ENCODE peak calls at places on chromosomes 2 and 18, in four cellular contexts. F is A549, M is K562, D is adrenal gland. B is an unnamed sample.

GRCh38 chr18:33802955-33803354 is 224.9 kb downstream of the ASXL3 start:
- DNase-seq in F (no peak), M (no peak), D (no peak), B (no peak)

GRCh38 chr18:58455318-58455950 is 173.5 kb downstream of the ALPK2 start:
- DNase-seq in F (no peak), M (no peak), D (no peak), B (no peak)

GRCh38 chr18:80023173-80023572 is 11.1 kb upstream of the RBFA start:
- DNase-seq in F (no peak), M (no peak), D (no peak), B (peak; percentile 74)

GRCh38 chr2:44705356-44705755 is 236.1 kb upstream of the SIX3 start:
- DNase-seq in F (no peak), M (no peak), D (no peak), B (no peak)

GRCh38 chr18:63263444-63263843 is 56.1 kb downstream of the BCL2 start:
- DNase-seq in F (no peak), M (no peak), D (no peak), B (no peak)

GRCh38 chr18:56382541-56382940 is 255.9 kb downstream of the TXNL1 start:
- DNase-seq in F (no peak), M (no peak), D (no peak), B (no peak)

GRCh38 chr2:84904717-84905174 is 710 bp upstream of the TMSB10 start:
- DNase-seq in F (no peak), M (peak; percentile 60), D (peak; percentile 75), B (peak; percentile 11)

GRCh38 chr2:172305066-172305465 is 122.3 kb upstream of the ITGA6 start:
- DNase-seq in F (no peak), M (no peak), D (no peak), B (no peak)

GRCh38 chr18:79637921-79638855 is 41.4 kb upstream of the CTDP1 start:
- DNase-seq in F (no peak), M (no peak), D (peak; percentile 3), B (no peak)

GRCh38 chr2:210620456-210620855 is 64.1 kb downstream of the CPS1 start:
- DNase-seq in F (no peak), M (no peak), D (no peak), B (no peak)

GRCh38 chr18:22340340-22340739 is 77.4 kb downstream of the CTAGE1 start:
- DNase-seq in F (no peak), M (no peak), D (no peak), B (no peak)

GRCh38 chr18:23900979-23901378 is 113.6 kb upstream of the TTC39C start:
- DNase-seq in F (no peak), M (no peak), D (no peak), B (no peak)

GRCh38 chr2:236177967-236178909 is 10.1 kb upstream of the GBX2 start:
- DNase-seq in F (peak; percentile 85), M (peak; percentile 78), D (peak; percentile 60), B (peak; percentile 54)

GRCh38 chr2:226873826-226874225 is 38.0 kb downstream of the RHBDD1 start:
- DNase-seq in F (no peak), M (no peak), D (no peak), B (no peak)

DNA sequence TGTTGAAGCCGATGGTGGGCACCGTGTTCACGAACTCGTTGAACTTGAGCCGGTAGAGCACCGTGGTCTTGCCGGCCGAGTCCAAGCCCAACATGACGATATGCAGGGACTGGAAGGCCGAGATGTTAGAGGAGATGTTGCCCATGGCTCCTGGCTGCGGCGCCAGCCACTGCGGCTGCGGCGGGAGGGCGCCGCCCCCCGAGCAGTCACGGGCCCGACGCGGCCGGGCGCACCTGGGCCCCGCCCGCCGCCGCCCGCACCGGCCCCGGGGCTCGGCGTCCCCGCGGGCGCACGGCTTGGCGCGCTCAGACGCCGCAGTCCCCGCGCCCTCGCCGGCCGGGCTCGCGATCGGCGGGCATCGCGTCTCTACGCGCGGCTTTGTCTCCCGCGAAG is 443 bp downstream of the ARL4C start:
- DNase-seq in F (no peak), M (no peak), D (no peak), B (no peak)
- TF ChIP-seq POLR2A in F (peak; percentile 52), M (no peak), D (peak; percentile 19), B (no peak)

DNA sequence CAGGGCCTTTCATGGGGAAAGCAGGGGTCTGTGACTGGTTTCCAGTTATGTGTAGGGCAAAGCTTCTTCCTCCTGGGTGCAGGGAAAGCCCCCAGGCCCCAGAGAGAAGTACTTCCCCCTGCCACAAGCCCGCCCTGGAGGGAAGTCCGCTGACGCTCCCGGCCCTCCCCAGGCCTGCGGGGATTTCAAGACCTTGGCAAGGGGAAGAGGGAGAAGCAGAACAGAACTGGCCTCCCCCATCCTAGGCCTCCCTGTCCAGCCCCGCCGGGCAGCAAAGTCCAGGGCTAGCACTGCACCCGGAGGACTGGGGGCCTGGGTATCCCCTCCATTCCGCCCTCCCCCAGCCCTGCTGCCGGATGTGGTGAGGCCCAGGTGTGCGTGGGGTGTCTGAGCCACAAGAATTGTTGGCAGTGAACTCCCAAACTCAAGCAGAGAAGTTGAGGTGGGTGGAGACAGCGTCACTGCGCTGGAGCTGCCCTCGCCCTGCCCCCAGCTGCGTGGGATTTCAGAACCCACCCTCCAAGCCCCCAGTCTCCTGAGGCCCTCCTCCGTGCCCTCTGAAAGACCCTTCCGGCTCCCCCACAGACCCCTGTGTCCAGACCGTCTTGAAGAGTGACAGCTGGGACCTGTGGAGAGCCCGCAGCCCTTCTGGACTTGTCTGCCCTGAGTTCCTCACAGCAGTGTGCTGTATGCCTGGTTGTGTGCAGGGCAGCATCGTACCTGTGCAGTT is 1.1 kb upstream of the DUSP2 start:
- DNase-seq in F (no peak), M (peak; percentile 44), D (peak; percentile 53), B (peak; percentile 36)
- TF ChIP-seq POLR2A in F (no peak), M (no peak), D (no peak), B (no peak)

GRCh38 chr2:241315879-241316700 is at the start of gene SEPTIN2:
- DNase-seq in F (peak; percentile 36), M (peak; percentile 19), D (peak; percentile 79), B (no peak)
- TF ChIP-seq POLR2A in F (peak; percentile 68), M (no peak), D (peak; percentile 52), B (no peak)

DNA sequence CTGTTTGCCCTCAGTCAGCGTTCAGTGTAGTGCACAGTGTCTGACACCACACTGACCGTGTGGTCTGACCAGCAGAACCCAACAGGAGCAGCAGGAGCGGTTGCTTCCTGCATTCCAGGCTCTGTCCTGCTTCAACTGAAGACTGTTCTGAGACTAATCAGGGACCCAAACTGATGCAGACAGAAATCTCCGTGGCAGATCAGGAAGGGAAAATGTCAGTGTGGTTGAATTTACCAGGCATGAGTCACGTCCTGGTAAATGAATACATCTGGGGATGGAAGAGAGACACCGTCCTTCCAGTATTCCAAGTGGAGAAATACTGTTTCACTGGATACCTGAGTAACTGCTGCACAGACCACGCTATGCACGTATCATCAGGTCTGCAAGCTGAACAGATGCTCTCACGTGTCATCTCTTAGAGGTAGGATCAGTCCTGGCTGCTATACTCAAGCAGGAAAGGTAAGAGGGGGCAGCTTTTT is 223.6 kb upstream of the EPAS1 start:
- DNase-seq in F (peak; percentile 89), M (no peak), D (no peak), B (no peak)
- TF ChIP-seq POLR2A in F (no peak), M (no peak), D (no peak), B (no peak)

GRCh38 chr18:61860302-61860701 is 32.5 kb downstream of the RNF152 start:
- DNase-seq in F (no peak), M (no peak), D (no peak), B (no peak)

GRCh38 chr18:61855992-61856378 is 36.8 kb downstream of the RNF152 start:
- DNase-seq in F (no peak), M (no peak), D (no peak), B (no peak)

GRCh38 chr18:61865466-61866165 is 27.2 kb downstream of the RNF152 start:
- DNase-seq in F (no peak), M (no peak), D (no peak), B (no peak)

GRCh38 chr18:61859118-61859517 is 33.7 kb downstream of the RNF152 start:
- DNase-seq in F (no peak), M (no peak), D (no peak), B (no peak)

DNA sequence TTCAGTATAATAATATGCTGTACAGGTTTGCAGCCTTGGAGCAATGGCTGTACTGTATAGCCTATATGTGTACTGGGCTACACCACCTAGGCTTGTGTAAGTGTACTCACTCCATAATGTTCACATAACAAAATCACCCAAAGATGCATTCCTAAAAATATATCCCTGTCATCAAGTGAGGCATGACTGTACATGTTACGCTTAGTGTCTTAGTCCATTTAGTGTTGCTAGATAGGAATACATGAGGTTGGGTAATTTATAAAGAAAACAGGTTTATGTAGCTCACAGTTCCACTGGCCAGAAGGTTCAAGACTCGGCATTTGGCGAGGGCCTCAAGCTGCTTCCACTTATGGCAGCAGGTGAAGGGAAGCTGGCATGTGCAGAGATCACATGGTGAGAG is 31.4 kb downstream of the RNF152 start:
- DNase-seq in F (no peak), M (no peak), D (no peak), B (no peak)
- TF ChIP-seq POLR2A in F (no peak), M (no peak), D (no peak), B (no peak)

DNA sequence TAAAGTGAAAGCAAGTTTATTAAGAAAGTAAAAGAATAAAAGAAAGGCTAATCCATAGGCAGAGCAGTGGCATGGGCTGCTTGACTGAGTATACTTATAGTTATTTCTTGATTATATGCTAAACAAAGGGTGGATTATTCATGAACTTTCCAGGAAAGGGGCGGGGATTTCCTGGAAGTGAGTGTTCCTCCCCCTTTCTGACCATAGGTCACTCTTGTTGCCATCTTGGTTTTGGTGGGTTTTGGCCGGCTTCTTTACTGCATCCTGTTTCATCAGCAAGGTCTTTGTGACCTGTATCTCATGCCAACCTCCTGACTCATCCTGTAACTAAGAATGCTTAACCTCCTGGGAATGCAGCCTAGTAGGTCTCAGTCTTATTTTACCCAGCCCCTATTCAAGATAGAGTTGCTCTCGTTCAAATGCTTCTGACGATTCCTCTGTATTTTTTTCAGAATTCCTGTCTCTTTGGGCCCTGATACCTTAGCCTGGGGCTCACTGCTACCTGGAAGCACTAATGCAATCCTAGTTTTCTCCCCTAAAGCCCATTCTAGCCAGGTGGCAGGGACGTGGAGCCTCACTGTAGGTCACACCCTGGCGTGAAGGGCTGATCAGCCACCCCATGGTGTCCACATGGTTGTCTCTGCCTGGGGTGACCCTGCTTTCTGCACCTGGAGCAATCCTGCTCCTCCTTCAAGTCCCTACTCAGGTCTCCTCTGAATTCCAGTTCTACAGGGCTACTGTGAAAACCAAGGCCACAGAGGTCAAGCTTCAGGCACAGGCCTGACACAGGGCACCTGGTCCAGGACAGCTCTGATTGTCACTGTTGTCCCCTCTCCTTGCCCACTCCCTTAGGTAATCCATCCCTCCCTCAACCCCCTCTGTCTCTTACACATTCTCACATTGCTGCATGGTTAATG is 6.0 kb upstream of the SLC35F6 start:
- DNase-seq in F (peak; percentile 70), M (no peak), D (peak; percentile 87), B (peak; percentile 30)
- TF ChIP-seq POLR2A in F (no peak), M (peak; percentile 64), D (no peak), B (no peak)

DNA sequence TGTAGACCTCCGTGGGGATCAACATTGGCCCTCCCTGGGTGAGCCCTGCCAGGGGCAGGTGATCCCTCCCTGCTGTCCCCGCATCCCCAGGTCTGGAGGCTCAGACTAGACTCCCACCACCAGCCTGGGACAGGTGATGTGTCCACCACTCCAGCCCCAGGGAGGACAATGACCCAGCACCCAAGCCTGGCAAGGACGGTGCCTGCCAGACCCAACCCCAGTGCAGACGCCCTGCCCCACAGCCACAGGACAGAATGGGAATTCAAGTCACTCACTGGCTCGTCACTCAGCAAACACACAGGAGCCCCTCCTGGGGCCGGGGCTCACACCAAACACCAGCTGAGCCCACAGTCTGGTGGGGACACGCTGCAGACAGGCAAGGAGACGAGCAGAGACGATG is 239.7 kb downstream of the ATAD2B start:
- DNase-seq in F (no peak), M (no peak), D (no peak), B (no peak)
- TF ChIP-seq POLR2A in F (no peak), M (no peak), D (no peak), B (no peak)